ENCODE peak calls at places on chromosomes 11 and 22, in seven cellular contexts. C is H1, D is HCT116, M is HepG2, S is K562, H is GM12878, R is SK-N-SH. Q is an unnamed sample.

GRCh38 chr11:128458316-128458715 is 129.0 kb downstream of the ETS1 start:
- DNase-seq in C (no peak), D (no peak), M (no peak), S (no peak), H (no peak), R (no peak), Q (no peak)

GRCh38 chr11:33227578-33228261 is 29.5 kb upstream of the HIPK3 start:
- DNase-seq in C (no peak), D (no peak), M (no peak), S (no peak), H (no peak), R (no peak), Q (no peak)

GRCh38 chr11:65047581-65048422 is 6.8 kb downstream of the SAC3D1 start:
- DNase-seq in C (peak), D (no peak), M (no peak), S (peak), H (no peak), R (no peak), Q (no peak)

GRCh38 chr11:121547574-121547973 is 94.8 kb upstream of the SORL1-AS1 start:
- DNase-seq in C (no peak), D (no peak), M (no peak), S (no peak), H (no peak), R (no peak), Q (no peak)

GRCh38 chr11:8913961-8914660 is 3.1 kb downstream of the AKIP1 start:
- DNase-seq in C (peak), D (no peak), M (peak), S (peak), H (no peak), R (peak), Q (peak)

GRCh38 chr11:71089571-71089970 is 162.8 kb downstream of the SHANK2 start:
- DNase-seq in C (no peak), D (no peak), M (no peak), S (no peak), H (no peak), R (no peak), Q (no peak)

GRCh38 chr11:117076941-117077659 is 21.1 kb downstream of the SIK3 start:
- DNase-seq in C (no peak), D (no peak), M (peak), S (no peak), H (peak), R (no peak), Q (peak)

GRCh38 chr11:2581151-2581930 is 118.5 kb downstream of the KCNQ1OT1 start:
- DNase-seq in C (no peak), D (no peak), M (no peak), S (no peak), H (no peak), R (peak), Q (no peak)

GRCh38 chr11:36292311-36292722 is 3.1 kb upstream of the COMMD9 start:
- DNase-seq in C (peak), D (peak), M (no peak), S (peak), H (peak), R (peak), Q (peak)

GRCh38 chr11:40293655-40294342 is 1165.7 kb downstream of the LRRC4C start:
- DNase-seq in C (peak), D (no peak), M (peak), S (peak), H (peak), R (peak), Q (peak)

GRCh38 chr22:32364210-32364609 is 6.5 kb downstream of the RFPL3 start:
- DNase-seq in C (no peak), D (no peak), M (no peak), S (no peak), H (no peak), R (no peak), Q (no peak)

GRCh38 chr11:44726278-44727113 is at the start of gene TSPAN18:
- DNase-seq in C (peak), D (no peak), M (no peak), S (peak), H (peak), R (peak), Q (no peak)

GRCh38 chr11:23789938-23790371 is 706.9 kb upstream of the LUZP2 start:
- DNase-seq in C (no peak), D (no peak), M (no peak), S (no peak), H (no peak), R (no peak), Q (no peak)

GRCh38 chr11:32722255-32722654 is 72.2 kb downstream of the CCDC73 start:
- DNase-seq in C (no peak), D (no peak), M (no peak), S (no peak), H (no peak), R (no peak), Q (no peak)

GRCh38 chr11:71490044-71490730 is 36.9 kb upstream of the KRTAP5-7 start:
- DNase-seq in C (no peak), D (no peak), M (no peak), S (no peak), H (no peak), R (no peak), Q (no peak)

GRCh38 chr11:67506426-67507032 is 1.4 kb upstream of the PITPNM1 start:
- DNase-seq in C (no peak), D (no peak), M (no peak), S (no peak), H (no peak), R (no peak), Q (no peak)
- TF ChIP-seq JUND in C (no peak), D (no peak), M (no peak), S (no peak), H (no peak), R (no peak), Q (no peak)

DNA sequence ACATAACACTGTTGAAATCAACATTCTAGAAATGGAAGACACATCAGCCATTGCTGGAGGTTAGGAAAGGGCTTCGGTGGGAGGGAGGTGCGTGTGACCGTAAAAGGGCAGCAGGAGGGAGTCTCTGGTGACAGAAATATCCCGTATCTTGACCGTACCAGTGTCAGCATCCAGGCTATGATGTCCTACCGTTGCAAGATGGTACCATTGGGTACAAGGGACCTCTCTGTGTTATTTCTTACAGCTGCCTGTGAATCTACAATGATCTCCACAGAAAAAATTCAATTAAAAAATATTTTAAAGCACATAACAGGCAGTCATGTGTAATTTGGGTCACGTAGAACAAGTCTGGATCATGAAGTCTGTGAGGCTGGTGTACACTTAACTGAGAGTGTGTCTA is 27.4 kb upstream of the SEPTIN5 start:
- DNase-seq in C (no peak), D (no peak), M (no peak), S (no peak), H (no peak), R (no peak), Q (no peak)
- TF ChIP-seq JUND in C (no peak), D (no peak), M (no peak), S (no peak), H (no peak), R (no peak), Q (no peak)

GRCh38 chr11:129766858-129767604 is 48.6 kb upstream of the TMEM45B start:
- DNase-seq in C (peak), D (peak), M (peak), S (no peak), H (no peak), R (peak), Q (peak)
- TF ChIP-seq JUND in C (no peak), D (no peak), M (no peak), S (no peak), H (no peak), R (no peak), Q (no peak)

GRCh38 chr11:102940714-102941588 is 14.6 kb downstream of the MMP13 start:
- DNase-seq in C (no peak), D (peak), M (peak), S (peak), H (peak), R (peak), Q (peak)
- TF ChIP-seq JUND in C (no peak), D (no peak), M (no peak), S (no peak), H (no peak), R (no peak), Q (no peak)

DNA sequence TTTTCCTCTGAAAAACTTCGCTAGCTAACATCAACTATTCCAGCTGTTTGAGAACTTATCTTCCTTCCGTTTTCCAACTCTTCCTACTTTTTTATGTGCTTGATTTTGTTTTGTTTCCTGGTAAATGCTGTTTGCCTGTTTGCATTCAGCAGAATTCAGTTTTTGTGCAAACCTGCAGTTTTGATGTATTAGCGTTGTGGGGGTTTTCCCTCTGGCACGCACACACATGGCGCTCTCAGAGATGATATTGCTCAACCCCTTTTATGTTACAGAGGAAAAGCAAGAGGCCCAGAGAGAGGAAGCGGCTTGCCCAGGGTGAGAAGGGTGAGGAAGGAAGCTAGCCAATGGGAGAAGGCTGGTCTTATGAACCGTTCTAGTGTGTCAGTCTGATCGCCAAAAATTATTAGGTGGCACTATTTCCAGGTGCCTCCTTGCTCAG is 706 bp upstream of the CTSC start:
- DNase-seq in C (no peak), D (no peak), M (peak), S (peak), H (no peak), R (peak), Q (peak)
- TF ChIP-seq JUND in C (no peak), D (no peak), M (no peak), S (no peak), H (no peak), R (no peak), Q (no peak)